ENCODE peak calls at places on chromosomes 1 and 21, in seven cellular contexts. Z is Kasumi-1, M is renal cortical epithelial cell, Y is activated T-cell treated with anti-CD3 and anti-CD28 coated beads for 24 hours, A is astrocyte of the spinal cord, D is activated B cell treated with CpG ODN at 0.5 μM for 24 hours, V is amniotic stem cell. U is an unnamed sample.

GRCh38 chr1:26352338-26352679 is 1.6 kb downstream of the CRYBG2 start:
- DNase-seq in D (no peak), Y (no peak), Z (no peak), V (no peak), M (peak; percentile 29), A (no peak), U (no peak)

GRCh38 chr1:212858461-212859265 is 588 bp downstream of the FLVCR1 start:
- DNase-seq in V (peak; percentile 11), M (peak; percentile 17), Z (no peak), D (peak; percentile 38), Y (peak; percentile 1), A (peak; percentile 34), U (peak; percentile 24)

GRCh38 chr1:181985981-181986906 is 75.3 kb downstream of the ZNF648 start:
- DNase-seq in V (no peak), A (no peak), Y (no peak), M (no peak), Z (no peak), D (no peak), U (no peak)

GRCh38 chr1:236156512-236157208 is 14.3 kb downstream of the GPR137B start:
- DNase-seq in V (no peak), A (no peak), D (peak; percentile 44), Z (peak; percentile 92), M (no peak), Y (peak; percentile 23), U (no peak)

GRCh38 chr1:94100129-94100784 is 20.7 kb downstream of the ABCA4 start:
- DNase-seq in M (no peak), Z (no peak), A (no peak), D (no peak), Y (no peak), V (no peak), U (no peak)

GRCh38 chr1:184664042-184664659 is 90.5 kb downstream of the EDEM3 start:
- DNase-seq in V (peak; percentile 40), Y (peak; percentile 16), D (no peak), A (peak; percentile 64), Z (peak; percentile 55), M (peak; percentile 29), U (peak; percentile 50)

GRCh38 chr1:89465201-89465600 is 59.4 kb upstream of the LRRC8B start:
- DNase-seq in Y (no peak), Z (no peak), D (no peak), M (peak; percentile 93), V (no peak), A (no peak), U (peak; percentile 41)

GRCh38 chr1:46991083-46991923 is 32.2 kb upstream of the CYP4X1 start:
- DNase-seq in D (no peak), A (peak; percentile 5), Y (no peak), Z (peak; percentile 18), M (peak; percentile 42), V (no peak), U (peak; percentile 3)

GRCh38 chr21:33075128-33075527 is 5.2 kb downstream of the OLIG1 start:
- DNase-seq in A (no peak), Y (no peak), Z (no peak), D (no peak), V (no peak), M (no peak), U (no peak)

GRCh38 chr1:14112613-14113012 is 412.6 kb downstream of the PRDM2 start:
- DNase-seq in M (no peak), A (no peak), V (no peak), Z (no peak), D (no peak), Y (no peak), U (no peak)

GRCh38 chr1:218347713-218348627 is 2.8 kb downstream of the TGFB2 start:
- DNase-seq in M (peak; percentile 51), V (no peak), Y (no peak), Z (no peak), A (peak; percentile 90), D (no peak), U (peak; percentile 61)

GRCh38 chr1:203179328-203180009 is 3.8 kb upstream of the MYBPH start:
- DNase-seq in M (no peak), Y (no peak), V (no peak), D (no peak), Z (no peak), A (no peak), U (no peak)

GRCh38 chr1:16960560-16961296 is 19.7 kb downstream of the MFAP2 start:
- DNase-seq in Y (peak; percentile 74), V (peak; percentile 56), M (peak; percentile 54), D (peak; percentile 70), Z (no peak), A (peak; percentile 69), U (peak; percentile 56)

GRCh38 chr1:151472852-151473731 is 13.8 kb upstream of the POGZ start:
- DNase-seq in A (peak; percentile 63), M (peak; percentile 24), D (peak; percentile 54), V (no peak), Y (no peak), Z (no peak), U (no peak)

GRCh38 chr1:57633055-57633454 is 209.2 kb upstream of the DAB1 start:
- DNase-seq in D (no peak), Y (no peak), A (no peak), M (no peak), Z (no peak), V (no peak), U (no peak)

U was measured in HT1080.